ENCODE peak calls at places on chromosomes 4 and X, in five cellular contexts. R is stimulated activated CD4-positive, alpha-beta T cell treated with anti-CD3 and anti-CD28 coated beads, Interleukin-2, amount 100 ng/mL, for 24 hours; F is AG08395; P is effector memory CD4-positive, alpha-beta T cell; J is ACHN. W is an unnamed sample.
A peak's percentile ranks its signal among the peaks of the same experiment; 100 is the strongest.

GRCh38 chr4:19857405-19857804 is 394.3 kb upstream of the SLIT2 start:
- DNase-seq in R (no peak), F (no peak), P (no peak), J (peak; percentile 4), W (no peak)

GRCh38 chr4:140943486-140943885 is 187.3 kb upstream of the TBC1D9 start:
- DNase-seq in R (no peak), F (peak; percentile 58), P (no peak), J (no peak), W (peak; percentile 23)

GRCh38 chr4:69075061-69075792 is 21.0 kb upstream of the UGT2B7 start:
- DNase-seq in R (no peak), F (no peak), P (no peak), J (no peak), W (no peak)

GRCh38 chr4:18322111-18322510 is 300.6 kb upstream of the LCORL start:
- DNase-seq in R (no peak), F (no peak), P (no peak), J (no peak), W (no peak)

GRCh38 chr4:88097301-88097700 is 61.1 kb downstream of the ABCG2 start:
- DNase-seq in R (no peak), F (peak; percentile 22), P (no peak), J (no peak), W (no peak)

GRCh38 chrX:129768586-129769466 is 10.9 kb upstream of the SASH3 start:
- DNase-seq in R (no peak), F (no peak), P (no peak), J (no peak), W (no peak)

GRCh38 chrX:119617511-119618164 is 11.4 kb upstream of the NKRF start:
- DNase-seq in R (no peak), F (no peak), P (no peak), J (no peak), W (no peak)

GRCh38 chr4:61619528-61619927 is 419.4 kb downstream of the ADGRL3 start:
- DNase-seq in R (no peak), F (no peak), P (no peak), J (peak; percentile 7), W (no peak)